ENCODE peak calls at places on chromosome 17, in ten cellular contexts. N is activated effector memory CD4-positive, alpha-beta T cell treated with anti-CD3 and anti-CD28 coated beads, Interleukin-2, amount 50 U/mL, for 16 hours; X is psoas muscle; U is naive thymus-derived CD8-positive, alpha-beta T cell; I is endodermal cell; K is stimulated activated naive B cell treated with anti-CD40 and anti-IgM and Interleukin-4, amounts not matched to agents 10 μg/mL and 1 μg/mL and 100 μg/mL, for 72 hours; L is Caki2; C is germinal center; J is ureter; R is fibroblast of mammary gland. O is an unnamed sample.

GRCh38 chr17:27950995-27951394 is 57.8 kb upstream of the LYRM9 start:
- DNase-seq in C (no peak), X (no peak), U (no peak), J (no peak), I (no peak), N (no peak), L (no peak), R (no peak), K (no peak), O (no peak)

GRCh38 chr17:19513897-19514488 is 19.7 kb upstream of the SLC47A1 start:
- DNase-seq in R (peak; percentile 67), U (peak; percentile 57), K (peak; percentile 32), J (peak; percentile 67), N (peak; percentile 86), L (peak; percentile 63), C (peak; percentile 45), I (peak; percentile 96), X (peak; percentile 56), O (no peak)

GRCh38 chr17:19470529-19471261 is 59.7 kb downstream of the RNF112 start:
- DNase-seq in K (no peak), R (peak; percentile 47), U (no peak), J (peak; percentile 75), L (no peak), C (no peak), N (no peak), X (peak; percentile 75), I (peak; percentile 79), O (no peak)

GRCh38 chr17:36949461-36949927 is 740 bp downstream of the AATF start:
- DNase-seq in C (no peak), I (no peak), L (peak; percentile 56), N (no peak), J (no peak), K (no peak), U (no peak), X (no peak), R (peak; percentile 50), O (no peak)

GRCh38 chr17:53722407-53722806 is 100.3 kb upstream of the KIF2B start:
- DNase-seq in X (no peak), J (no peak), I (no peak), N (no peak), L (peak; percentile 91), K (no peak), U (no peak), C (no peak), R (peak; percentile 97), O (no peak)

GRCh38 chr17:42655528-42655927 is 3.6 kb upstream of the TUBG2 start:
- DNase-seq in L (no peak), K (no peak), R (peak; percentile 64), U (no peak), C (no peak), I (no peak), N (no peak), J (no peak), X (no peak), O (no peak)

GRCh38 chr17:2564876-2565275 is 28.6 kb upstream of the PAFAH1B1 start:
- DNase-seq in R (no peak), I (no peak), J (peak; percentile 52), C (no peak), X (no peak), K (no peak), L (peak; percentile 14), N (no peak), U (no peak), O (no peak)

GRCh38 chr17:69084911-69085310 is 24.2 kb upstream of the ABCA9 start:
- DNase-seq in L (no peak), J (no peak), I (peak; percentile 93), K (no peak), R (no peak), N (no peak), U (no peak), C (peak; percentile 5), X (no peak), O (no peak)

GRCh38 chr17:82449136-82449882 is 1.2 kb downstream of the CYBC1 start:
- DNase-seq in N (peak; percentile 86), R (no peak), X (no peak), I (peak; percentile 82), U (peak; percentile 56), K (peak; percentile 92), L (no peak), J (no peak), C (peak; percentile 83), O (no peak)

GRCh38 chr17:17419621-17420020 is 57.2 kb upstream of the MED9 start:
- DNase-seq in I (no peak), J (no peak), C (no peak), K (no peak), N (no peak), R (no peak), X (no peak), L (no peak), U (no peak), O (no peak)

GRCh38 chr17:38428643-38429371 is 543 bp downstream of the ARHGAP23 start:
- DNase-seq in C (no peak), X (peak; percentile 73), U (no peak), I (peak; percentile 86), R (peak; percentile 40), L (peak; percentile 37), K (no peak), J (no peak), N (no peak), O (no peak)